ENCODE peak calls at places on chromosomes 6 and 20, in eight cellular contexts. One of them, this sample, is unnamed. For H3K36me3, the result is how much of the 10 kb centered on the place peaks cover.

GRCh38 chr6:46914279-46914810 is 7.4 kb downstream of the ADGRF5 start:
- DNase-seq in adrenal gland: no peak
- DNase-seq in kidney: no peak
- DNase-seq in sigmoid colon: no peak
- DNase-seq in SK-N-SH: no peak
- DNase-seq in H1: no peak
- DNase-seq in tibial artery: no peak
- DNase-seq in HCT116: no peak
- DNase-seq in this sample: no peak

GRCh38 chr20:64223526-64224067 is 32.0 kb upstream of the PCMTD2 start:
- DNase-seq in adrenal gland: no peak
- DNase-seq in kidney: no peak
- DNase-seq in sigmoid colon: no peak
- DNase-seq in SK-N-SH: no peak
- DNase-seq in H1: peak
- DNase-seq in tibial artery: no peak
- DNase-seq in HCT116: no peak
- DNase-seq in this sample: no peak

GRCh38 chr20:4490595-4491280 is 231.0 kb upstream of the PRND start:
- DNase-seq in adrenal gland: no peak
- DNase-seq in kidney: no peak
- DNase-seq in sigmoid colon: no peak
- DNase-seq in SK-N-SH: no peak
- DNase-seq in H1: no peak
- DNase-seq in tibial artery: no peak
- DNase-seq in HCT116: no peak
- DNase-seq in this sample: no peak

GRCh38 chr6:52410979-52411378 is 9.2 kb upstream of the EFHC1 start:
- DNase-seq in adrenal gland: no peak
- DNase-seq in kidney: no peak
- DNase-seq in sigmoid colon: no peak
- DNase-seq in SK-N-SH: no peak
- DNase-seq in H1: no peak
- DNase-seq in tibial artery: no peak
- DNase-seq in HCT116: no peak
- DNase-seq in this sample: no peak

GRCh38 chr6:69789573-69789972 is 7.2 kb downstream of the LMBRD1 start:
- DNase-seq in adrenal gland: no peak
- DNase-seq in kidney: no peak
- DNase-seq in sigmoid colon: no peak
- DNase-seq in SK-N-SH: no peak
- DNase-seq in H1: no peak
- DNase-seq in tibial artery: no peak
- DNase-seq in HCT116: no peak
- DNase-seq in this sample: no peak

GRCh38 chr6:106360410-106360988 is at the start of gene CRYBG1:
- DNase-seq in adrenal gland: no peak
- DNase-seq in kidney: peak
- DNase-seq in sigmoid colon: peak
- DNase-seq in SK-N-SH: peak
- DNase-seq in H1: peak
- DNase-seq in tibial artery: no peak
- DNase-seq in HCT116: peak
- DNase-seq in this sample: peak

GRCh38 chr20:37243076-37243936 is 18.3 kb downstream of the GHRH start:
- DNase-seq in adrenal gland: no peak
- DNase-seq in kidney: no peak
- DNase-seq in sigmoid colon: no peak
- DNase-seq in SK-N-SH: no peak
- DNase-seq in H1: no peak
- DNase-seq in tibial artery: no peak
- DNase-seq in HCT116: no peak
- DNase-seq in this sample: no peak

GRCh38 chr20:37298190-37298939 is 8.9 kb downstream of the MANBAL start:
- DNase-seq in adrenal gland: no peak
- DNase-seq in kidney: no peak
- DNase-seq in sigmoid colon: no peak
- DNase-seq in SK-N-SH: no peak
- DNase-seq in H1: no peak
- DNase-seq in tibial artery: no peak
- DNase-seq in HCT116: no peak
- DNase-seq in this sample: no peak

GRCh38 chr20:6588296-6588695 is 179.2 kb upstream of the BMP2 start:
- DNase-seq in adrenal gland: no peak
- DNase-seq in kidney: no peak
- DNase-seq in sigmoid colon: no peak
- DNase-seq in SK-N-SH: no peak
- DNase-seq in H1: no peak
- DNase-seq in tibial artery: no peak
- DNase-seq in HCT116: no peak
- DNase-seq in this sample: peak

GRCh38 chr20:51008718-51009117 is 14.2 kb downstream of the KCNG1 start:
- DNase-seq in adrenal gland: no peak
- DNase-seq in kidney: no peak
- DNase-seq in sigmoid colon: no peak
- DNase-seq in SK-N-SH: no peak
- DNase-seq in H1: no peak
- DNase-seq in tibial artery: no peak
- DNase-seq in HCT116: no peak
- DNase-seq in this sample: no peak
- H3K36me3 ChIP-seq in adrenal gland: under half
- H3K36me3 ChIP-seq in kidney: under half
- H3K36me3 ChIP-seq in sigmoid colon: under half
- H3K36me3 ChIP-seq in SK-N-SH: under half
- H3K36me3 ChIP-seq in H1: under half
- H3K36me3 ChIP-seq in tibial artery: under half
- H3K36me3 ChIP-seq in HCT116: under half
- H3K36me3 ChIP-seq in this sample: under half

DNA sequence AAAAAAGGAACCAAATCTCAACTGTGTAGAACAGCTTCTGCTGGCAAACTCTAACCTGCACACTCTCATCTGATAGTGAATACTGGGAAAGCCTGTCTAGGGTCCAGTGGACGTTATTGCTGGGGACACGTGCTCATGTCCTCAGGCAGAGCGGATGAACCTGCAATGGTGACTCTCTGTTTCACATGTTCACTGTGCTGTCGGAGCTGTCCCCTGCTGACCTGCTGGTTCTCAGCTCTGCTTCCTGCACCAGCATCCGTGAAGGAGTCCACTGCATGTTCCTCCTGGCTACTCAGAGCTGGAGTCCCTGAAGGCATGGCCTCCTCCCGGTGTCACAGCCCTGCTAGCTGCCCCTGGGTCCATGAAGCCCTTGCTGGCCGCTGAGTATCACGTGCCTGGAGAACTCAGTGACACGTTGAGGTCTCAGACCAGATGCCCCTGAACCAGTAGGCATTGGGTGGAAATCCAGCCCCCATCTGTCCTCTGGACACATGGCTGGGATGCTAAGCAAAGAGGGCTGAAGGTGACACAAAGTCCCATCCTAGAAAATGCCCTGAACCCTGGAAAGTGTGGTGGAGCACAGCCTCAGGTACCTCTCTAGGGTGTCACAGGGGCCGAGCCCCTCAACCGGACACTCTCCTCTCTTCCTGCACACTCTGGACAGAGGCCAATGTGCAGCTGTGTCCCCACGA is 54.8 kb upstream of the FRMD1 start:
- DNase-seq in adrenal gland: no peak
- DNase-seq in kidney: peak
- DNase-seq in sigmoid colon: peak
- DNase-seq in SK-N-SH: no peak
- DNase-seq in H1: no peak
- DNase-seq in tibial artery: no peak
- DNase-seq in HCT116: no peak
- DNase-seq in this sample: no peak
- H3K4me3 ChIP-seq in adrenal gland: no peak
- H3K4me3 ChIP-seq in kidney: peak
- H3K4me3 ChIP-seq in sigmoid colon: no peak
- H3K4me3 ChIP-seq in SK-N-SH: no peak
- H3K4me3 ChIP-seq in H1: no peak
- H3K4me3 ChIP-seq in tibial artery: peak
- H3K4me3 ChIP-seq in HCT116: no peak
- H3K4me3 ChIP-seq in this sample: no peak

DNA sequence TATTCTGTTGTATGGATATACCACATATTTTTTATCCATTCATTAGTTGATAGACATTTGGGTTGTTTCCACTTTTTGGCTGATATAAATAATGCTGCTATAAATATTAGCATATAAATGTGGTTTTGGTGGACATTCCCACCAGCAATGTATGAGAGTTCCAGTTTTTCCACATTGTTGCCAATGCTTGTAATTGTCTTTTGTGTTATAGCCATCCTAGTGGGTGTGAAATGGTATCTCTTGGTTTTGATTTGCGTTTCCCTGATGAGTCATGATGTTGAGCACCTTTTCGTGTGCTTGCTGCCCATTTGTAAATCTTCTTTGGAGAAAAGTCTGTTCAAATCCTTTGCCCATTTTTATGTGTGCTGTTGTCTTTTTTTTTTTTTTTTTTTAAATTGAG is 54.4 kb downstream of the DHX35 start:
- DNase-seq in adrenal gland: no peak
- DNase-seq in kidney: no peak
- DNase-seq in sigmoid colon: no peak
- DNase-seq in SK-N-SH: no peak
- DNase-seq in H1: no peak
- DNase-seq in tibial artery: no peak
- DNase-seq in HCT116: no peak
- DNase-seq in this sample: no peak
- H3K36me3 ChIP-seq in adrenal gland: under half
- H3K36me3 ChIP-seq in kidney: under half
- H3K36me3 ChIP-seq in sigmoid colon: half or more
- H3K36me3 ChIP-seq in SK-N-SH: under half
- H3K36me3 ChIP-seq in H1: under half
- H3K36me3 ChIP-seq in tibial artery: half or more
- H3K36me3 ChIP-seq in HCT116: under half
- H3K36me3 ChIP-seq in this sample: under half

GRCh38 chr6:108673153-108673552 is 112.4 kb downstream of the FOXO3 start:
- DNase-seq in adrenal gland: no peak
- DNase-seq in kidney: no peak
- DNase-seq in sigmoid colon: no peak
- DNase-seq in SK-N-SH: no peak
- DNase-seq in H1: no peak
- DNase-seq in tibial artery: no peak
- DNase-seq in HCT116: no peak
- DNase-seq in this sample: no peak

GRCh38 chr6:108671175-108671574 is 110.5 kb downstream of the FOXO3 start:
- DNase-seq in adrenal gland: no peak
- DNase-seq in kidney: no peak
- DNase-seq in sigmoid colon: no peak
- DNase-seq in SK-N-SH: no peak
- DNase-seq in H1: no peak
- DNase-seq in tibial artery: no peak
- DNase-seq in HCT116: no peak
- DNase-seq in this sample: no peak

GRCh38 chr6:108675226-108676160 is 114.8 kb downstream of the FOXO3 start:
- DNase-seq in adrenal gland: no peak
- DNase-seq in kidney: no peak
- DNase-seq in sigmoid colon: no peak
- DNase-seq in SK-N-SH: no peak
- DNase-seq in H1: no peak
- DNase-seq in tibial artery: no peak
- DNase-seq in HCT116: no peak
- DNase-seq in this sample: no peak

GRCh38 chr6:108671790-108672189 is 111.1 kb downstream of the FOXO3 start:
- DNase-seq in adrenal gland: no peak
- DNase-seq in kidney: no peak
- DNase-seq in sigmoid colon: no peak
- DNase-seq in SK-N-SH: peak
- DNase-seq in H1: peak
- DNase-seq in tibial artery: no peak
- DNase-seq in HCT116: no peak
- DNase-seq in this sample: no peak

GRCh38 chr6:108673602-108674001 is 112.9 kb downstream of the FOXO3 start:
- DNase-seq in adrenal gland: no peak
- DNase-seq in kidney: no peak
- DNase-seq in sigmoid colon: no peak
- DNase-seq in SK-N-SH: no peak
- DNase-seq in H1: no peak
- DNase-seq in tibial artery: no peak
- DNase-seq in HCT116: peak
- DNase-seq in this sample: no peak
- H3K4me3 ChIP-seq in adrenal gland: no peak
- H3K4me3 ChIP-seq in kidney: no peak
- H3K4me3 ChIP-seq in sigmoid colon: no peak
- H3K4me3 ChIP-seq in SK-N-SH: no peak
- H3K4me3 ChIP-seq in H1: no peak
- H3K4me3 ChIP-seq in tibial artery: no peak
- H3K4me3 ChIP-seq in HCT116: no peak
- H3K4me3 ChIP-seq in this sample: no peak

This sample was measured in body of pancreas.